ENCODE peak calls at places on chromosomes 4 and X, in ten cellular contexts. U is WTC11, E is OCI-LY7, J is body of pancreas, H is tibial nerve, X is heart left ventricle, P is A549, R is IMR-90, I is upper lobe of right lung, Y is K562. Z is an unnamed sample.

GRCh38 chr4:163113921-163114703 is 52.6 kb downstream of the NAF1 start:
- DNase-seq in I (no peak), E (no peak), U (no peak), P (no peak), Y (no peak), R (no peak), J (no peak), X (no peak), H (no peak), Z (no peak)

GRCh38 chr4:148926861-148927260 is 484.6 kb upstream of the NR3C2 start:
- DNase-seq in X (peak), I (no peak), R (peak), Y (no peak), J (peak), H (no peak), E (no peak), U (no peak), P (no peak), Z (no peak)

GRCh38 chrX:51641421-51642021 is 22.8 kb upstream of the CENPVL3 start:
- DNase-seq in H (peak), U (peak), P (peak), R (peak), E (peak), Y (peak), X (no peak), I (no peak), J (peak), Z (no peak)

GRCh38 chr4:244471-244870 is 60.8 kb downstream of the ZNF732 start:
- DNase-seq in U (peak), J (peak), H (peak), Y (peak), P (peak), E (peak), X (peak), I (no peak), R (no peak), Z (no peak)

GRCh38 chr4:14169460-14169859 is 541.9 kb upstream of the BOD1L1 start:
- DNase-seq in X (no peak), R (peak), H (no peak), J (no peak), I (no peak), E (no peak), Y (no peak), P (peak), U (no peak), Z (no peak)

GRCh38 chrX:112841114-112841819 is 636 bp upstream of the AMOT start:
- DNase-seq in U (peak), Y (peak), J (peak), E (peak), X (peak), P (peak), R (peak), I (peak), H (peak), Z (peak)

GRCh38 chr4:47493238-47494123 is 8.4 kb downstream of the ATP10D start:
- DNase-seq in I (no peak), U (no peak), P (no peak), J (no peak), X (no peak), E (no peak), H (no peak), Y (no peak), R (no peak), Z (no peak)

GRCh38 chr4:95386410-95386809 is 162.4 kb downstream of the UNC5C start:
- DNase-seq in U (no peak), Y (no peak), J (no peak), E (no peak), I (no peak), P (no peak), R (no peak), X (no peak), H (no peak), Z (no peak)

GRCh38 chrX:11666180-11666579 is 460 bp upstream of the ARHGAP6 start:
- DNase-seq in H (no peak), R (no peak), Y (no peak), X (no peak), P (no peak), J (no peak), I (no peak), U (peak), E (no peak), Z (no peak)

GRCh38 chrX:132101799-132102198 is 26.0 kb downstream of the FRMD7 start:
- DNase-seq in X (no peak), R (no peak), I (no peak), H (no peak), U (no peak), P (no peak), E (no peak), J (no peak), Y (no peak), Z (no peak)

GRCh38 chr4:120111745-120112144 is 45.1 kb upstream of the MAD2L1 start:
- DNase-seq in Y (no peak), P (no peak), R (no peak), H (no peak), I (no peak), X (no peak), J (no peak), E (no peak), U (no peak), Z (no peak)

GRCh38 chr4:139593091-139593564 is 37.1 kb upstream of the SETD7 start:
- DNase-seq in U (no peak), J (no peak), P (peak), R (peak), H (no peak), Y (no peak), E (no peak), I (no peak), X (no peak), Z (no peak)

GRCh38 chr4:13298655-13299054 is 185.5 kb downstream of the RAB28 start:
- DNase-seq in P (no peak), H (no peak), R (peak), X (no peak), Y (no peak), I (no peak), E (no peak), U (no peak), J (no peak), Z (no peak)

GRCh38 chr4:147096667-147097604 is 151.3 kb upstream of the TTC29 start:
- DNase-seq in P (peak), R (peak), J (no peak), U (no peak), E (peak), Y (peak), H (peak), X (no peak), I (no peak), Z (no peak)

GRCh38 chr4:91754716-91755115 is 549.0 kb upstream of the GRID2 start:
- DNase-seq in E (no peak), X (no peak), P (no peak), I (no peak), U (no peak), H (no peak), Y (no peak), R (no peak), J (no peak), Z (no peak)

GRCh38 chr4:75244325-75244724 is 269.9 kb downstream of the RCHY1 start:
- DNase-seq in P (no peak), U (no peak), I (no peak), H (no peak), R (no peak), X (no peak), J (no peak), E (no peak), Y (no peak), Z (no peak)

GRCh38 chr4:102574317-102574716 is 73.2 kb downstream of the NFKB1 start:
- DNase-seq in E (no peak), X (no peak), H (no peak), J (no peak), R (peak), P (no peak), U (no peak), I (no peak), Y (no peak), Z (no peak)

GRCh38 chrX:75303795-75304194 is 29.9 kb downstream of the UPRT start:
- DNase-seq in H (no peak), E (no peak), P (no peak), U (no peak), X (no peak), Y (no peak), J (no peak), R (peak), I (no peak), Z (no peak)

GRCh38 chr4:21134994-21135393 is 434.7 kb downstream of the PACRGL start:
- DNase-seq in E (no peak), I (no peak), P (peak), U (no peak), R (no peak), H (no peak), X (no peak), J (no peak), Y (no peak), Z (no peak)

GRCh38 chr4:65971686-65972085 is 301.4 kb upstream of the EPHA5 start:
- DNase-seq in Y (no peak), J (no peak), E (no peak), I (no peak), U (no peak), R (no peak), P (no peak), H (no peak), X (no peak), Z (no peak)

GRCh38 chr4:147842573-147842972 is 110.7 kb downstream of the ARHGAP10 start:
- DNase-seq in Y (peak), H (no peak), P (no peak), E (no peak), I (no peak), R (peak), J (peak), U (no peak), X (peak), Z (peak)

GRCh38 chrX:119669424-119670037 is 23.4 kb downstream of the SEPTIN6 start:
- DNase-seq in Y (no peak), U (no peak), R (peak), E (no peak), P (no peak), I (no peak), X (peak), H (no peak), J (peak), Z (no peak)

GRCh38 chrX:150649096-150649870 is 43.9 kb upstream of the MTMR1 start:
- DNase-seq in I (no peak), R (peak), P (peak), E (no peak), J (peak), X (peak), Y (no peak), U (no peak), H (peak), Z (no peak)

GRCh38 chr4:38671594-38671943 is 7.6 kb downstream of the KLF3 start:
- DNase-seq in E (no peak), P (no peak), I (no peak), X (no peak), U (no peak), R (no peak), J (no peak), H (no peak), Y (no peak), Z (no peak)

GRCh38 chrX:9677098-9677739 is 88.4 kb downstream of the GPR143 start:
- DNase-seq in X (peak), I (no peak), H (no peak), J (no peak), E (no peak), R (peak), U (no peak), P (no peak), Y (no peak), Z (no peak)

GRCh38 chr4:138241281-138242075 is 671 bp downstream of the SLC7A11 start:
- DNase-seq in P (peak), R (peak), Y (peak), U (no peak), H (no peak), I (no peak), E (peak), J (peak), X (no peak), Z (no peak)

GRCh38 chrX:118171354-118171753 is 54.7 kb upstream of the KLHL13 start:
- DNase-seq in J (no peak), P (no peak), H (no peak), I (no peak), U (no peak), E (no peak), X (no peak), R (no peak), Y (no peak), Z (no peak)

GRCh38 chr4:139154538-139154937 is 22.5 kb downstream of the ELF2 start:
- DNase-seq in R (no peak), H (no peak), X (no peak), J (no peak), Y (no peak), E (no peak), P (no peak), I (no peak), U (no peak), Z (no peak)

GRCh38 chrX:155094468-155095061 is 23.3 kb downstream of the BRCC3 start:
- DNase-seq in U (no peak), H (no peak), J (peak), Y (peak), E (peak), X (no peak), I (no peak), P (peak), R (peak), Z (no peak)

GRCh38 chr4:62970846-62971245 is 1438.4 kb downstream of the TECRL start:
- DNase-seq in U (no peak), X (no peak), E (no peak), I (no peak), R (no peak), H (no peak), P (no peak), J (no peak), Y (no peak), Z (no peak)

GRCh38 chr4:104447346-104447745 is 47.3 kb downstream of the CXXC4 start:
- DNase-seq in J (no peak), I (no peak), P (no peak), X (no peak), R (no peak), Y (no peak), U (no peak), E (no peak), H (no peak), Z (no peak)

GRCh38 chr4:98781641-98782348 is 123.4 kb upstream of the TSPAN5 start:
- DNase-seq in J (no peak), I (no peak), X (no peak), Y (no peak), P (no peak), U (no peak), R (no peak), E (no peak), H (no peak), Z (no peak)

GRCh38 chr4:98780926-98781325 is 122.5 kb upstream of the TSPAN5 start:
- DNase-seq in I (no peak), P (no peak), H (no peak), U (no peak), X (no peak), R (no peak), E (no peak), Y (no peak), J (no peak), Z (no peak)

GRCh38 chr4:98784947-98785693 is 126.7 kb upstream of the TSPAN5 start:
- DNase-seq in X (no peak), P (no peak), Y (no peak), R (no peak), J (no peak), U (no peak), E (no peak), H (no peak), I (no peak), Z (no peak)

DNA sequence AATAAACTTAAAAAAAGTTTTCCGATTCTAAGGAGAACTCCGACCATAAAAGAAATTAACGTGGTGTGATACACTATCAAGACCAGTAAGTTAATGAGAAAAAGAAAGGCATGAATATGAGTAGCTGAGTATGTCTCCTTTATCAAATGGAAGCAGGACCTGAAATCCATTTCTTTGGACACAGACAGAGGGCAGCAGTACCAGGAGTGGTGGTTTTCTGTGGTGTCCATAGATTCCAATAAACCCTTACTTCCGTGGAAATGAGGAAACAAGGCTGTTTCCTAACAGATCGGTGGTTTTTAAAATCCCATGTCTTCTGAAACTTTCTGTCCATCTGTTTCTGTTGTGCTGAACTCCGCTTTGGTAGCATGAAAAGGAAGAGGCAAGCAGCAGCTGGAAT is 128.5 kb upstream of the TSPAN5 start:
- DNase-seq in P (peak), Y (no peak), E (no peak), R (peak), I (no peak), J (no peak), H (no peak), U (no peak), X (no peak), Z (no peak)
- TF ChIP-seq CTCF in P (peak), Y (peak), E (no peak), R (peak), I (no peak), J (no peak), H (no peak), U (no peak), X (no peak), Z (peak)

DNA sequence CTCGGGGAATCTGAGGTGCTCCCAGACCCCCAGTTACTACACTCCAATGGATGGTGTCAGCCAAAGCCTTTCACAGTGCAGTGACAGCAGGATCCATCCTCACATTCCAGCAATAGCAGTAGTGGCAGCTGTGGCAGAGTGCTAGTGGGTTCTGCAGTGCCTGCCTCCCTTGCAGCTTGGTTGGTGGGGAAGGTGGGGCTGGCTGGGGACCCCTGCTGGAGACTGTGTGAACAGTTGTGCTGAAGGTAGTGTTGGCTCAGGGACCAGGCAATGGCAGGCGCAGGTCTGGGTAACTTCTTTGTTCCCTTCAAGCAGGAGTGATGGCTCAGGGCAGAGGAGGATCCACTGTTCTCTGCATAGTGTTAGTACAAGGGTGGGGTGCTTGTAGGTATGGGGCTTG is 343.7 kb upstream of the TRAM1L1 start:
- DNase-seq in U (peak), E (no peak), H (no peak), Y (no peak), X (no peak), I (no peak), P (no peak), J (no peak), R (no peak), Z (no peak)
- TF ChIP-seq CTCF in U (no peak), E (peak), H (no peak), Y (no peak), X (no peak), I (no peak), P (no peak), J (no peak), R (no peak), Z (no peak)

GRCh38 chr4:76626686-76627465 is 191.8 kb downstream of the SHROOM3 start:
- DNase-seq in X (no peak), H (no peak), I (no peak), E (no peak), J (no peak), P (peak), Y (no peak), R (peak), U (no peak), Z (no peak)
- TF ChIP-seq CTCF in X (no peak), H (no peak), I (peak), E (peak), J (no peak), P (no peak), Y (peak), R (peak), U (peak), Z (peak)

DNA sequence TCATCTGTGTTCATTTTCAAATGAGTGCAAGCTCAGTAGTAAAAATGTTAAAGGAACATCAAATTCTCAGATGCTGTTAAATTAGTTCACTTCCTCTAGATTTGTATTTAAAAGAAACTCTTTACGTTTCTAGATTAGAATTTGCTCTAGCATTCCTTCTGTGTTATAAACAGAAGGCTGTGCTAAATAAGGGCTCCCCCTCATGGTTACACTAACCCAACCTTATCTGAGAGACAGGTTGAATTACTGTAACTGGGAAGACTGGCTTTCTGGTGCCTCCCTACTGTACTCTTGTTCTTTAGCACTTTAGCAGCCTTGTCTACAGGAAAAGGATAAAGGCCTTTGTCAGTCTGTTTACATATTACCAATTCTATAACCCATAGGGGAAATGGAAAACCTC is 56.8 kb downstream of the RXFP1 start:
- DNase-seq in E (peak), Y (peak), R (peak), H (no peak), X (no peak), P (peak), U (no peak), I (no peak), J (no peak), Z (no peak)
- TF ChIP-seq CTCF in E (peak), Y (peak), R (peak), H (no peak), X (peak), P (peak), U (no peak), I (peak), J (peak), Z (no peak)

DNA sequence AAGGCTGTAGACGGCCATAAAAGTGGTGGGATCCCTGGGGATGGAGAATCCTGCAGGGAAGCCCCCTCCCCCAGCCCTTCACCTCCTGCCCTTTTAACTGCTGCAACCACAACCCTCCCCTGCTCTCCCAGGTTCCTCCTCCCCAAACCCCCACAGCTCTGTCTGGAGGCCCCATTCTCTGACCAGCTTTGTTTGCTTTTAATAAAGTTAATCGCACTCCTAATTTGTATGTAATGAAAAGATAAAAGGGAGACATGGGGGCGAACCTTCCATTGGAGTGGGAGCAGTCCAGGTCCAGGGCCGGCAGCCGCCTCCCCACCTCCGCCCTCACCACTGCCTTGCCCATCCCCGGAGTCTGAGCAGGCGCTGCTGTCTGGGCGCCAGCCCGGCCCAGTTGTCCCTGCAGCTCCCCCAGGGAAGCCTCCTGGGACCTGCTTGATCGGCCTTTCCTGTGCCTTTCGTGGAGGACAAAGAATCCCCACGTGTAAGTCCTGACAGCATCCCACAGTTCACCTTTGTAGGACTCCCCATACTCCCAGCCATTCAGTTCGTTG is 84.3 kb downstream of the PJA1 start:
- DNase-seq in J (no peak), U (no peak), P (no peak), H (no peak), Y (no peak), I (no peak), R (no peak), X (no peak), E (no peak), Z (no peak)
- TF ChIP-seq CTCF in J (no peak), U (no peak), P (no peak), H (no peak), Y (no peak), I (no peak), R (no peak), X (no peak), E (no peak), Z (no peak)

Z was measured in dorsolateral prefrontal cortex.